ENCODE peak calls at places on chromosomes 16 and 17, in five cellular contexts. One of them, this sample, is unnamed.

GRCh38 chr17:17166446-17166845 is 39.7 kb downstream of the PLD6 start:
- DNase-seq in fibroblast of pulmonary artery: no peak
- DNase-seq in dorsolateral prefrontal cortex: no peak
- DNase-seq in GM12865: no peak
- DNase-seq in endothelial cell of umbilical vein: no peak
- DNase-seq in this sample: no peak

GRCh38 chr17:19004601-19005441 is at the start of gene FAM83G:
- DNase-seq in dorsolateral prefrontal cortex: no peak
- DNase-seq in GM12865: peak; percentile 84
- DNase-seq in endothelial cell of umbilical vein: peak; percentile 52
- DNase-seq in fibroblast of pulmonary artery: peak; percentile 46
- DNase-seq in this sample: no peak

GRCh38 chr17:73719588-73720071 is 75.4 kb upstream of the SDK2 start:
- DNase-seq in endothelial cell of umbilical vein: no peak
- DNase-seq in dorsolateral prefrontal cortex: peak; percentile 94
- DNase-seq in fibroblast of pulmonary artery: no peak
- DNase-seq in GM12865: no peak
- DNase-seq in this sample: no peak

GRCh38 chr16:75742424-75743047 is 16.2 kb upstream of the CPHXL start:
- DNase-seq in fibroblast of pulmonary artery: no peak
- DNase-seq in GM12865: no peak
- DNase-seq in endothelial cell of umbilical vein: no peak
- DNase-seq in dorsolateral prefrontal cortex: no peak
- DNase-seq in this sample: no peak

GRCh38 chr17:17305282-17305801 is 2.2 kb downstream of the NT5M start:
- DNase-seq in GM12865: peak; percentile 87
- DNase-seq in endothelial cell of umbilical vein: no peak
- DNase-seq in fibroblast of pulmonary artery: no peak
- DNase-seq in dorsolateral prefrontal cortex: peak; percentile 42
- DNase-seq in this sample: no peak

GRCh38 chr16:11181889-11182279 is 74.1 kb downstream of the SOCS1 start:
- DNase-seq in endothelial cell of umbilical vein: no peak
- DNase-seq in GM12865: peak; percentile 72
- DNase-seq in dorsolateral prefrontal cortex: no peak
- DNase-seq in fibroblast of pulmonary artery: no peak
- DNase-seq in this sample: no peak

GRCh38 chr17:49906511-49907136 is 58.8 kb upstream of the TAC4 start:
- DNase-seq in GM12865: no peak
- DNase-seq in dorsolateral prefrontal cortex: no peak
- DNase-seq in endothelial cell of umbilical vein: no peak
- DNase-seq in fibroblast of pulmonary artery: no peak
- DNase-seq in this sample: no peak

GRCh38 chr16:88983771-88984687 is 7.0 kb upstream of the CBFA2T3 start:
- DNase-seq in fibroblast of pulmonary artery: no peak
- DNase-seq in GM12865: peak; percentile 72
- DNase-seq in dorsolateral prefrontal cortex: no peak
- DNase-seq in endothelial cell of umbilical vein: no peak
- DNase-seq in this sample: no peak

GRCh38 chr17:57818066-57818465 is 31.8 kb downstream of the MRPS23 start:
- DNase-seq in GM12865: no peak
- DNase-seq in dorsolateral prefrontal cortex: no peak
- DNase-seq in endothelial cell of umbilical vein: no peak
- DNase-seq in fibroblast of pulmonary artery: no peak
- DNase-seq in this sample: no peak

GRCh38 chr16:89120921-89121351 is 27.3 kb downstream of the ACSF3 start:
- DNase-seq in endothelial cell of umbilical vein: no peak
- DNase-seq in GM12865: no peak
- DNase-seq in fibroblast of pulmonary artery: no peak
- DNase-seq in dorsolateral prefrontal cortex: no peak
- DNase-seq in this sample: no peak

GRCh38 chr17:31051517-31051916 is 43.3 kb upstream of the NF1 start:
- DNase-seq in GM12865: no peak
- DNase-seq in fibroblast of pulmonary artery: no peak
- DNase-seq in dorsolateral prefrontal cortex: no peak
- DNase-seq in endothelial cell of umbilical vein: no peak
- DNase-seq in this sample: no peak
- H3K4me3 ChIP-seq in GM12865: no peak overlapping the region
- H3K4me3 ChIP-seq in fibroblast of pulmonary artery: no peak overlapping the region
- H3K4me3 ChIP-seq in dorsolateral prefrontal cortex: no peak overlapping the region
- H3K4me3 ChIP-seq in endothelial cell of umbilical vein: no peak overlapping the region
- H3K4me3 ChIP-seq in this sample: no peak overlapping the region

DNA sequence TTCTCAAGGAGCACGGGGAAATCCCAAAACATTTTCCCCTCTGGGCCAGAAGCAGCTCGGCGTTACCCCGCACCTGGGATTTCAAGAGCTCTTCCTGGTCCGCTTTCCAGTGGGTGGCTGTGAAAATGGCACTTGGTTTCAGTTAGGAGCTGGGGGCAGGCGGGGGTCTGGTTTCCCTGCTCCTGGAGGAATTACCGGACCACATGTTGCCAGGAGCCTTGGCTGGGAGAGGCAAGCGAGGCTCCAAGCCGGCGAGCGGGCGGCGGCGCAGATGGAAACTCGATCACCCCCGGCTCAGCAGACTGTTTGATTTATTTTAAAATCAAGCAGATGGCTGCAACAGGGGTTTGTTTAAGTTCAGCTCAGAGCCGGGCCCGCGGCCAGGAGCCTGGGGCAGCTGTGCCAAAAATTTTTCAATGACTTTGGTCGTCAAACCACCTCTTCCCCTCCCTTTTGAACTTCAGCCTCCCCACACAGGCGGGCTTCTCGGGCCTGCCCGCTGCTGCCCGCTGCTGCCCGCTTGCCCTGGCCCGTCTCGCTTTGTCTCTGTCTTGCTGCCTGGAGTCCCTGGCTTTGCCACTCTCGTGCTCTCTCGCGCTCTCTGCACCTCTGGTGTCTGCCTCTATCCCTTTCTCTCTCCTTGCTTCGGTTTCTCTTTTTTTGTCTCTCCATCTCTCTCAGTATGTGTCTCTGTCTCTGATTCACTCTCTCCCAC is 108.0 kb upstream of the CIBAR2 start:
- DNase-seq in fibroblast of pulmonary artery: peak; percentile 79
- DNase-seq in endothelial cell of umbilical vein: peak; percentile 79
- DNase-seq in GM12865: no peak
- DNase-seq in dorsolateral prefrontal cortex: peak; percentile 63
- DNase-seq in this sample: no peak
- TF ChIP-seq CTCF in fibroblast of pulmonary artery: no peak
- TF ChIP-seq CTCF in endothelial cell of umbilical vein: no peak
- TF ChIP-seq CTCF in GM12865: no peak
- TF ChIP-seq CTCF in dorsolateral prefrontal cortex: no peak
- TF ChIP-seq CTCF in this sample: peak; percentile 3

DNA sequence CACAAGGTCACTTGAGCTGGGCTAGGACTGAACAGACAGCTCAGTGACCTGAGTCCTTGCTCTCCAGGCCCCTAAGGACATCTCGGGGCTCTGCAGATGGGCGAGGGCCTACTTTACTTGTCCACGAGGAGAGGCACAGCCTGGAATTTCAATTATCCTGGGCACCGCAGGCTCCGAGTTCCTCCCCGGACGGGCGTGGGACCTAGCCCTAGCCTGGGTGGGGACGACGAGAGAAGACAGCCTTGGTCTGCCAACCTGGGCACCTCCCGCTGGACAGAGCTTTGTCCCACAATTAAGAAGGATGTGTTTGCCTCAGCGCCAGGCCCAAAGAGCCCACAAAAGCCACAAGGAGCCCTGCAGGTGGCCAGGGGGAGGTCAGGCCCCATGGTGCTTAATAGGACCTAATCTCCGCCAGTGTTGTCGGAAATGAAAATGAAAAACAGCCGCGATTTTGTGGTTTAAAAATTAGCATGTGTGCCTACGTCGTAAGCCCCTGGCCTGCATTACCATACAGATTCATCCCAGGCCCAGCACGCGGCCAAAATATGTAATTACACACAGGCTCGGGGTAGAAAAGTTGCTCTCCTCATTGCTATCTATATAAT is 51.4 kb upstream of the LHX1 start:
- DNase-seq in endothelial cell of umbilical vein: no peak
- DNase-seq in dorsolateral prefrontal cortex: no peak
- DNase-seq in GM12865: no peak
- DNase-seq in fibroblast of pulmonary artery: no peak
- DNase-seq in this sample: no peak
- H3K4me3 ChIP-seq in endothelial cell of umbilical vein: no peak overlapping the region
- H3K4me3 ChIP-seq in dorsolateral prefrontal cortex: no peak overlapping the region
- H3K4me3 ChIP-seq in GM12865: no peak overlapping the region
- H3K4me3 ChIP-seq in fibroblast of pulmonary artery: no peak overlapping the region
- H3K4me3 ChIP-seq in this sample: no peak overlapping the region

GRCh38 chr17:40616592-40616991 is 31.0 kb downstream of the SMARCE1 start:
- DNase-seq in fibroblast of pulmonary artery: no peak
- DNase-seq in endothelial cell of umbilical vein: no peak
- DNase-seq in GM12865: no peak
- DNase-seq in dorsolateral prefrontal cortex: no peak
- DNase-seq in this sample: no peak

GRCh38 chr17:40614431-40615294 is 33.0 kb downstream of the SMARCE1 start:
- DNase-seq in GM12865: no peak
- DNase-seq in dorsolateral prefrontal cortex: no peak
- DNase-seq in endothelial cell of umbilical vein: no peak
- DNase-seq in fibroblast of pulmonary artery: no peak
- DNase-seq in this sample: no peak

GRCh38 chr17:40615295-40615988 is 32.2 kb downstream of the SMARCE1 start:
- DNase-seq in fibroblast of pulmonary artery: peak; percentile 59
- DNase-seq in dorsolateral prefrontal cortex: no peak
- DNase-seq in endothelial cell of umbilical vein: peak; percentile 26
- DNase-seq in GM12865: peak; percentile 88
- DNase-seq in this sample: no peak

GRCh38 chr17:40617678-40618240 is 29.9 kb downstream of the SMARCE1 start:
- DNase-seq in endothelial cell of umbilical vein: no peak
- DNase-seq in GM12865: no peak
- DNase-seq in fibroblast of pulmonary artery: no peak
- DNase-seq in dorsolateral prefrontal cortex: no peak
- DNase-seq in this sample: no peak

GRCh38 chr17:40615989-40616476 is 31.6 kb downstream of the SMARCE1 start:
- DNase-seq in GM12865: no peak
- DNase-seq in fibroblast of pulmonary artery: no peak
- DNase-seq in dorsolateral prefrontal cortex: no peak
- DNase-seq in endothelial cell of umbilical vein: no peak
- DNase-seq in this sample: no peak
- TF ChIP-seq CTCF in GM12865: no peak
- TF ChIP-seq CTCF in fibroblast of pulmonary artery: no peak
- TF ChIP-seq CTCF in dorsolateral prefrontal cortex: no peak
- TF ChIP-seq CTCF in endothelial cell of umbilical vein: no peak
- TF ChIP-seq CTCF in this sample: no peak

This sample was measured in AG04449.